ENCODE peak calls at places on chromosome 20, in seven cellular contexts. One of them, this sample, is unnamed.
A peak's percentile ranks its signal among the peaks of the same experiment; 100 is the strongest.

GRCh38 chr20:25233016-25233772 is 14.7 kb upstream of the PYGB start:
- DNase-seq in small intestine: peak; percentile 79
- DNase-seq in activated CD8-positive, alpha-beta T cell treated with anti-CD3 and anti-CD28 coated beads, Interleukin-2, amount 10 ng/mL, durations not matched to agents 7 days and 5 days: no peak
- DNase-seq in fibroblast of the aortic adventitia: peak; percentile 92
- DNase-seq in glutamatergic neuron: no peak
- DNase-seq in NCI-H345: peak; percentile 23
- DNase-seq in brain microvascular endothelial cell: peak; percentile 54
- DNase-seq in this sample: no peak

GRCh38 chr20:20480689-20481088 is 112.8 kb downstream of the INSM1 start:
- DNase-seq in glutamatergic neuron: no peak
- DNase-seq in small intestine: no peak
- DNase-seq in brain microvascular endothelial cell: peak; percentile 38
- DNase-seq in activated CD8-positive, alpha-beta T cell treated with anti-CD3 and anti-CD28 coated beads, Interleukin-2, amount 10 ng/mL, durations not matched to agents 7 days and 5 days: no peak
- DNase-seq in fibroblast of the aortic adventitia: peak; percentile 80
- DNase-seq in NCI-H345: no peak
- DNase-seq in this sample: no peak

GRCh38 chr20:10216146-10216741 is 2.4 kb upstream of the SNAP25 start:
- DNase-seq in activated CD8-positive, alpha-beta T cell treated with anti-CD3 and anti-CD28 coated beads, Interleukin-2, amount 10 ng/mL, durations not matched to agents 7 days and 5 days: no peak
- DNase-seq in small intestine: no peak
- DNase-seq in glutamatergic neuron: no peak
- DNase-seq in fibroblast of the aortic adventitia: no peak
- DNase-seq in NCI-H345: no peak
- DNase-seq in brain microvascular endothelial cell: no peak
- DNase-seq in this sample: peak; percentile 12

GRCh38 chr20:43389231-43389630 is 68.5 kb upstream of the SRSF6 start:
- DNase-seq in brain microvascular endothelial cell: no peak
- DNase-seq in small intestine: no peak
- DNase-seq in fibroblast of the aortic adventitia: peak; percentile 89
- DNase-seq in activated CD8-positive, alpha-beta T cell treated with anti-CD3 and anti-CD28 coated beads, Interleukin-2, amount 10 ng/mL, durations not matched to agents 7 days and 5 days: no peak
- DNase-seq in glutamatergic neuron: no peak
- DNase-seq in NCI-H345: no peak
- DNase-seq in this sample: no peak

GRCh38 chr20:51995038-51995437 is 192.7 kb upstream of the SALL4 start:
- DNase-seq in glutamatergic neuron: no peak
- DNase-seq in activated CD8-positive, alpha-beta T cell treated with anti-CD3 and anti-CD28 coated beads, Interleukin-2, amount 10 ng/mL, durations not matched to agents 7 days and 5 days: no peak
- DNase-seq in small intestine: no peak
- DNase-seq in NCI-H345: no peak
- DNase-seq in brain microvascular endothelial cell: no peak
- DNase-seq in fibroblast of the aortic adventitia: no peak
- DNase-seq in this sample: no peak

GRCh38 chr20:6685181-6685582 is 82.3 kb upstream of the BMP2 start:
- DNase-seq in glutamatergic neuron: no peak
- DNase-seq in NCI-H345: no peak
- DNase-seq in fibroblast of the aortic adventitia: no peak
- DNase-seq in activated CD8-positive, alpha-beta T cell treated with anti-CD3 and anti-CD28 coated beads, Interleukin-2, amount 10 ng/mL, durations not matched to agents 7 days and 5 days: no peak
- DNase-seq in small intestine: no peak
- DNase-seq in brain microvascular endothelial cell: peak; percentile 54
- DNase-seq in this sample: no peak

GRCh38 chr20:19851863-19852262 is 93.8 kb downstream of the RIN2 start:
- DNase-seq in fibroblast of the aortic adventitia: no peak
- DNase-seq in activated CD8-positive, alpha-beta T cell treated with anti-CD3 and anti-CD28 coated beads, Interleukin-2, amount 10 ng/mL, durations not matched to agents 7 days and 5 days: no peak
- DNase-seq in brain microvascular endothelial cell: no peak
- DNase-seq in NCI-H345: no peak
- DNase-seq in small intestine: no peak
- DNase-seq in glutamatergic neuron: no peak
- DNase-seq in this sample: no peak

GRCh38 chr20:63056236-63057132 is 49.7 kb upstream of the BHLHE23 start:
- DNase-seq in fibroblast of the aortic adventitia: no peak
- DNase-seq in glutamatergic neuron: peak; percentile 88
- DNase-seq in brain microvascular endothelial cell: no peak
- DNase-seq in small intestine: no peak
- DNase-seq in NCI-H345: peak; percentile 52
- DNase-seq in activated CD8-positive, alpha-beta T cell treated with anti-CD3 and anti-CD28 coated beads, Interleukin-2, amount 10 ng/mL, durations not matched to agents 7 days and 5 days: peak; percentile 51
- DNase-seq in this sample: peak; percentile 18

GRCh38 chr20:5947276-5947675 is 3.1 kb downstream of the TRMT6 start:
- DNase-seq in small intestine: no peak
- DNase-seq in glutamatergic neuron: no peak
- DNase-seq in NCI-H345: no peak
- DNase-seq in brain microvascular endothelial cell: no peak
- DNase-seq in activated CD8-positive, alpha-beta T cell treated with anti-CD3 and anti-CD28 coated beads, Interleukin-2, amount 10 ng/mL, durations not matched to agents 7 days and 5 days: no peak
- DNase-seq in fibroblast of the aortic adventitia: no peak
- DNase-seq in this sample: no peak

GRCh38 chr20:19495905-19496703 is 262.0 kb upstream of the RIN2 start:
- DNase-seq in glutamatergic neuron: no peak
- DNase-seq in activated CD8-positive, alpha-beta T cell treated with anti-CD3 and anti-CD28 coated beads, Interleukin-2, amount 10 ng/mL, durations not matched to agents 7 days and 5 days: no peak
- DNase-seq in fibroblast of the aortic adventitia: no peak
- DNase-seq in small intestine: no peak
- DNase-seq in NCI-H345: no peak
- DNase-seq in brain microvascular endothelial cell: no peak
- DNase-seq in this sample: no peak